ENCODE peak calls at places on chromosomes 13 and 19, in eight cellular contexts. U is NB4, I is HepG2, S is H1, G is A549, T is SK-N-SH, R is K562, M is endothelial cell of umbilical vein. J is an unnamed sample.
A peak's percentile ranks its signal among the peaks of the same experiment; 100 is the strongest.

GRCh38 chr13:80012281-80012680 is 328.6 kb downstream of the SPRY2 start:
- DNase-seq in U (peak; percentile 44), I (no peak), S (no peak), G (no peak), T (no peak), R (no peak), M (peak; percentile 42), J (no peak)

GRCh38 chr19:1417681-1418493 is 10.5 kb downstream of the DAZAP1 start:
- DNase-seq in U (no peak), I (no peak), S (no peak), G (no peak), T (no peak), R (no peak), M (no peak), J (no peak)

GRCh38 chr13:104171132-104171531 is 1104.9 kb upstream of the SLC10A2 start:
- DNase-seq in U (no peak), I (no peak), S (no peak), G (no peak), T (no peak), R (no peak), M (no peak), J (no peak)

GRCh38 chr19:9014809-9015208 is 4.6 kb upstream of the MUC16 start:
- DNase-seq in U (no peak), I (no peak), S (no peak), G (peak; percentile 15), T (no peak), R (peak; percentile 60), M (no peak), J (no peak)

GRCh38 chr19:4297901-4298771 is 4.1 kb downstream of the TMIGD2 start:
- DNase-seq in U (no peak), I (peak; percentile 35), S (no peak), G (no peak), T (no peak), R (no peak), M (no peak), J (peak; percentile 29)

GRCh38 chr19:8880864-8881488 is 48.8 kb downstream of the MBD3L1 start:
- DNase-seq in U (no peak), I (no peak), S (no peak), G (no peak), T (no peak), R (no peak), M (no peak), J (no peak)

GRCh38 chr13:79522583-79522982 is 41.6 kb downstream of the NDFIP2 start:
- DNase-seq in U (peak; percentile 59), I (no peak), S (no peak), G (no peak), T (no peak), R (peak; percentile 39), M (peak; percentile 44), J (no peak)

GRCh38 chr13:45728759-45729158 is 26.6 kb downstream of the CBY2 start:
- DNase-seq in U (peak; percentile 51), I (peak; percentile 57), S (peak; percentile 36), G (peak; percentile 42), T (no peak), R (peak; percentile 27), M (no peak), J (peak; percentile 57)

GRCh38 chr13:30880756-30881155 is 25.3 kb upstream of the MEDAG start:
- DNase-seq in U (no peak), I (peak; percentile 37), S (no peak), G (peak; percentile 25), T (no peak), R (no peak), M (peak; percentile 57), J (no peak)

GRCh38 chr19:347946-348861 is 3.6 kb upstream of the MIER2 start:
- DNase-seq in U (no peak), I (peak; percentile 57), S (no peak), G (no peak), T (no peak), R (peak; percentile 29), M (peak; percentile 76), J (peak; percentile 61)

GRCh38 chr13:58598241-58598640 is 966.7 kb downstream of the PCDH17 start:
- DNase-seq in U (no peak), I (no peak), S (no peak), G (no peak), T (no peak), R (no peak), M (no peak), J (no peak)

GRCh38 chr13:108915095-108915633 is 285.8 kb downstream of the MYO16 start:
- DNase-seq in U (peak; percentile 59), I (peak; percentile 24), S (no peak), G (peak; percentile 49), T (peak; percentile 41), R (peak; percentile 40), M (peak; percentile 77), J (no peak)

GRCh38 chr19:11437955-11438354 is 2.5 kb downstream of the PRKCSH start:
- DNase-seq in U (no peak), I (no peak), S (no peak), G (no peak), T (no peak), R (no peak), M (no peak), J (no peak)

GRCh38 chr13:90757127-90757680 is 590.3 kb upstream of the MIR17HG start:
- DNase-seq in U (no peak), I (no peak), S (no peak), G (no peak), T (no peak), R (no peak), M (no peak), J (no peak)

GRCh38 chr19:18450934-18451836 is 13.3 kb upstream of the ISYNA1 start:
- DNase-seq in U (peak; percentile 88), I (peak; percentile 63), S (no peak), G (peak; percentile 64), T (peak; percentile 95), R (peak; percentile 87), M (peak; percentile 65), J (peak; percentile 95)

GRCh38 chr13:27638521-27638920 is 16.8 kb downstream of the POLR1D start:
- DNase-seq in U (no peak), I (no peak), S (no peak), G (no peak), T (no peak), R (no peak), M (peak; percentile 42), J (no peak)

GRCh38 chr13:42807866-42808265 is 26.5 kb downstream of the FAM216B start:
- DNase-seq in U (no peak), I (peak; percentile 1), S (no peak), G (peak; percentile 10), T (no peak), R (no peak), M (no peak), J (no peak)

GRCh38 chr19:7294571-7295212 is 478 bp upstream of the INSR start:
- DNase-seq in U (peak; percentile 90), I (peak; percentile 65), S (no peak), G (peak; percentile 76), T (peak; percentile 86), R (peak; percentile 30), M (peak; percentile 42), J (peak; percentile 53)

GRCh38 chr19:13987101-13987890 is 18.8 kb downstream of the RFX1 start:
- DNase-seq in U (peak; percentile 53), I (no peak), S (no peak), G (no peak), T (peak; percentile 53), R (no peak), M (peak; percentile 33), J (no peak)

GRCh38 chr19:8262431-8262830 is 45.7 kb downstream of the CD320 start:
- DNase-seq in U (no peak), I (no peak), S (no peak), G (no peak), T (no peak), R (no peak), M (no peak), J (no peak)

GRCh38 chr19:33284146-33284643 is 18.1 kb downstream of the CEBPA start:
- DNase-seq in U (no peak), I (no peak), S (no peak), G (no peak), T (no peak), R (no peak), M (no peak), J (no peak)

GRCh38 chr13:105587786-105588185 is 947.7 kb downstream of the EFNB2 start:
- DNase-seq in U (no peak), I (no peak), S (no peak), G (peak; percentile 19), T (no peak), R (no peak), M (no peak), J (no peak)

GRCh38 chr19:50414850-50415660 is 3.7 kb upstream of the SPIB start:
- DNase-seq in U (peak; percentile 60), I (peak; percentile 33), S (peak; percentile 79), G (peak; percentile 86), T (peak; percentile 92), R (peak; percentile 92), M (peak; percentile 60), J (peak; percentile 95)

GRCh38 chr13:78228211-78228610 is 309.6 kb upstream of the EDNRB start:
- DNase-seq in U (no peak), I (no peak), S (no peak), G (no peak), T (no peak), R (no peak), M (no peak), J (no peak)

GRCh38 chr13:112510002-112510780 is 77.8 kb downstream of the TUBGCP3 start:
- DNase-seq in U (peak; percentile 65), I (peak; percentile 52), S (peak; percentile 53), G (peak; percentile 72), T (peak; percentile 82), R (peak; percentile 29), M (peak; percentile 53), J (peak; percentile 53)
- TF ChIP-seq MAX in U (no peak), I (no peak), S (no peak), G (no peak), T (no peak), R (no peak), M (no peak), J (no peak)

GRCh38 chr13:101139076-101139475 is 277.2 kb downstream of the NALCN start:
- DNase-seq in U (no peak), I (no peak), S (no peak), G (no peak), T (no peak), R (no peak), M (no peak), J (no peak)
- TF ChIP-seq MAX in U (no peak), I (no peak), S (no peak), G (no peak), T (no peak), R (no peak), M (no peak), J (no peak)

DNA sequence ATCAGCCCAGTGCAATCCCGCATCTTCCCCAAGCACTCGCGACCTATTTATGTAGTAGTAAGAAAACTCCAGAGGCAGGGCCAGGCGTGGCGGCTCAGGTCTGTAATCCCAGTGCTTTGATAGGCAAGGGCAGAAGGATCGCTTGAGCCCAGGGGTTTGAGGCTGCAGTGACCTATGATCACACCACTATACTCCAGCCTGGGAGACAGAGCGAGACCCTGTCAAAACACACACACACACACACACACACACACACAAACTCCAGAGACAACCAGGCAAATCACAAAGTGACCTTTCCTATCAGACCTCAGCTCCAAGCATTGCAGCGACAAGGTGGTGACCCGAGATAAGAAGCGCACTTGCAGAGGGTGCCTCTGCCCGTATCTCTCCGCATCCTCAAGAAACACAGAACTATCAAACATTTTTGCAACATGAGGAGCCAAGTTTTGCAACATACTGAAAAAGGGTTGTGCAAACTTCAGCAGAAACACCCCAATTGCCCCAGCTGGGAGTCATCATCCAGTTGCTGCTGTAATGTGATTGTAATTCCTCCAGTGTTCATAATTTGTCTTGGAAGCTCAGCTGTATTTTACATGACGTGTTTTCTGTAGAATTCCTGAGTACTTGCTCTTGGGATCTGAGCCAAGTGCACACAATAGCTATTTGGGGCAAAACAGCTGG is 8.7 kb upstream of the KLF2 start:
- DNase-seq in U (peak; percentile 88), I (no peak), S (no peak), G (no peak), T (no peak), R (peak; percentile 85), M (no peak), J (no peak)
- TF ChIP-seq MAX in U (peak; percentile 7), I (no peak), S (no peak), G (no peak), T (peak; percentile 49), R (no peak), M (no peak), J (no peak)

GRCh38 chr13:40190656-40191100 is 475.8 kb downstream of the FOXO1 start:
- DNase-seq in U (peak; percentile 19), I (peak; percentile 6), S (no peak), G (no peak), T (peak; percentile 63), R (no peak), M (peak; percentile 89), J (no peak)
- TF ChIP-seq MAX in U (no peak), I (no peak), S (no peak), G (no peak), T (peak; percentile 45), R (no peak), M (peak; percentile 41), J (no peak)

J was measured in WTC11.